ENCODE peak calls at places on chromosomes 3 and 15, in seven cellular contexts. E is astrocyte of the spinal cord, F is GM06990, B is ovary, M is GM12865, A is kidney, K is endodermal cell. T is an unnamed sample.

GRCh38 chr3:42036483-42036823 is 54.7 kb upstream of the TRAK1 start:
- DNase-seq in E (peak), F (no peak), B (no peak), M (peak), A (no peak), K (no peak), T (no peak)

GRCh38 chr3:71776543-71776942 is 8.4 kb downstream of the PROK2 start:
- DNase-seq in E (no peak), F (no peak), B (no peak), M (no peak), A (no peak), K (no peak), T (no peak)

GRCh38 chr3:112973325-112974177 is 1.4 kb downstream of the CD200R1 start:
- DNase-seq in E (no peak), F (peak), B (no peak), M (peak), A (no peak), K (no peak), T (peak)

GRCh38 chr3:144407290-144407689 is 435.7 kb downstream of the DIPK2A start:
- DNase-seq in E (no peak), F (no peak), B (no peak), M (no peak), A (no peak), K (no peak), T (no peak)

GRCh38 chr3:183975981-183976662 is 41.6 kb downstream of the ABCC5 start:
- DNase-seq in E (peak), F (no peak), B (no peak), M (no peak), A (no peak), K (no peak), T (no peak)

GRCh38 chr15:68235022-68235421 is 5.5 kb upstream of the CLN6 start:
- DNase-seq in E (no peak), F (no peak), B (no peak), M (no peak), A (no peak), K (no peak), T (no peak)

GRCh38 chr15:45378913-45379262 is 544 bp upstream of the GATM start:
- DNase-seq in E (no peak), F (no peak), B (no peak), M (no peak), A (no peak), K (no peak), T (no peak)

GRCh38 chr3:116038968-116039950 is 406.0 kb downstream of the LSAMP start:
- DNase-seq in E (no peak), F (no peak), B (no peak), M (no peak), A (no peak), K (no peak), T (no peak)

GRCh38 chr3:11718582-11719405 is 75.1 kb upstream of the VGLL4 start:
- DNase-seq in E (peak), F (peak), B (peak), M (peak), A (peak), K (peak), T (peak)

GRCh38 chr3:98359250-98359649 is 5.6 kb downstream of the OR5K4 start:
- DNase-seq in E (no peak), F (no peak), B (no peak), M (no peak), A (no peak), K (no peak), T (no peak)

GRCh38 chr3:59920801-59921200 is 871.0 kb upstream of the CFAP20DC start:
- DNase-seq in E (no peak), F (no peak), B (no peak), M (no peak), A (no peak), K (no peak), T (no peak)

GRCh38 chr3:152192050-152192449 is 76.7 kb upstream of the MBNL1 start:
- DNase-seq in E (no peak), F (no peak), B (no peak), M (no peak), A (no peak), K (no peak), T (no peak)

GRCh38 chr3:100384735-100385134 is 16.2 kb downstream of the TOMM70 start:
- DNase-seq in E (peak), F (no peak), B (no peak), M (no peak), A (no peak), K (no peak), T (no peak)

GRCh38 chr3:117628896-117629295 is 919.3 kb downstream of the TUSC7 start:
- DNase-seq in E (peak), F (no peak), B (no peak), M (no peak), A (no peak), K (no peak), T (no peak)

GRCh38 chr15:85329561-85330421 is 50.6 kb upstream of the AKAP13 start:
- DNase-seq in E (peak), F (peak), B (no peak), M (peak), A (no peak), K (no peak), T (peak)

GRCh38 chr3:13335062-13335461 is 85.1 kb downstream of the NUP210 start:
- DNase-seq in E (no peak), F (no peak), B (no peak), M (no peak), A (no peak), K (no peak), T (no peak)

GRCh38 chr3:119098620-119099222 is 47.2 kb upstream of the TEX55 start:
- DNase-seq in E (peak), F (no peak), B (no peak), M (peak), A (no peak), K (no peak), T (peak)

GRCh38 chr3:190345027-190345821 is 23.0 kb upstream of the CLDN1 start:
- DNase-seq in E (peak), F (no peak), B (peak), M (peak), A (no peak), K (no peak), T (no peak)

GRCh38 chr3:48236531-48236930 is 4.4 kb upstream of the ZNF589 start:
- DNase-seq in E (no peak), F (no peak), B (peak), M (no peak), A (no peak), K (no peak), T (no peak)

GRCh38 chr3:47413751-47414150 is 32.9 kb downstream of the PTPN23 start:
- DNase-seq in E (no peak), F (no peak), B (no peak), M (no peak), A (no peak), K (no peak), T (no peak)

GRCh38 chr3:76429536-76430177 is 610.2 kb upstream of the ROBO2 start:
- DNase-seq in E (no peak), F (no peak), B (no peak), M (no peak), A (no peak), K (no peak), T (no peak)

GRCh38 chr3:8660271-8660731 is 15.7 kb upstream of the SSUH2 start:
- DNase-seq in E (peak), F (no peak), B (no peak), M (no peak), A (no peak), K (peak), T (no peak)

GRCh38 chr3:46576-46975 is 150.0 kb upstream of the CHL1 start:
- DNase-seq in E (no peak), F (no peak), B (no peak), M (no peak), A (no peak), K (no peak), T (no peak)

GRCh38 chr15:70486451-70487379 is 276.6 kb downstream of the UACA start:
- DNase-seq in E (peak), F (peak), B (no peak), M (peak), A (no peak), K (no peak), T (peak)

GRCh38 chr3:30140356-30140755 is 466.0 kb upstream of the TGFBR2 start:
- DNase-seq in E (no peak), F (no peak), B (no peak), M (no peak), A (no peak), K (no peak), T (no peak)

GRCh38 chr3:30131171-30131570 is 475.2 kb upstream of the TGFBR2 start:
- DNase-seq in E (no peak), F (no peak), B (no peak), M (no peak), A (no peak), K (no peak), T (no peak)

GRCh38 chr3:30130391-30130790 is 476.0 kb upstream of the TGFBR2 start:
- DNase-seq in E (no peak), F (no peak), B (no peak), M (no peak), A (no peak), K (no peak), T (no peak)

GRCh38 chr3:30139283-30139682 is 467.1 kb upstream of the TGFBR2 start:
- DNase-seq in E (no peak), F (no peak), B (no peak), M (no peak), A (no peak), K (no peak), T (no peak)

DNA sequence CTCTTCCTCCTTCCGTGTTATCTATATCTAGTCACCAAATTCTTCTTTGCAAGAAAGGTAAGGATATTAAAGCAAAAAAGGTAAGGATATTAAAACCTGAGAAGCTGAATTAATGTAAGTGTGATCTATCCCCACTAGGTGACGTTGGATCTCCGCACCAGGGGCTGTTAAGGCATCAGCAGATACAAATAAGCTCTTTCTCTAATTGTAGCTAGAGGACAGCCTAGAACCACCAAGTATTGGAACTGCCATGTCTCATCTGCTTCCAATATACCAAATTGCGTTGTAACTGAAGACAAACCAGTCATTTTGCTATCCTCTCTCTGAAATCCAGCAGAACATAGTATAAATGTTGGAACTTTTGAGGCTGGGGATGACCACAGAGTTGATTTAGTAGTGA is 471.2 kb upstream of the TGFBR2 start:
- DNase-seq in E (no peak), F (no peak), B (no peak), M (peak), A (no peak), K (no peak), T (no peak)
- TF ChIP-seq CTCF in E (peak), F (no peak), B (no peak), M (no peak), A (no peak), K (peak), T (no peak)

GRCh38 chr15:35151381-35151780 is 66.3 kb upstream of the NANOGP8 start:
- DNase-seq in E (no peak), F (no peak), B (no peak), M (no peak), A (peak), K (no peak), T (no peak)

GRCh38 chr15:35151782-35152181 is 66.7 kb upstream of the NANOGP8 start:
- DNase-seq in E (no peak), F (no peak), B (no peak), M (no peak), A (no peak), K (no peak), T (no peak)
- TF ChIP-seq CTCF in E (no peak), F (no peak), B (no peak), M (no peak), A (no peak), K (no peak), T (no peak)

DNA sequence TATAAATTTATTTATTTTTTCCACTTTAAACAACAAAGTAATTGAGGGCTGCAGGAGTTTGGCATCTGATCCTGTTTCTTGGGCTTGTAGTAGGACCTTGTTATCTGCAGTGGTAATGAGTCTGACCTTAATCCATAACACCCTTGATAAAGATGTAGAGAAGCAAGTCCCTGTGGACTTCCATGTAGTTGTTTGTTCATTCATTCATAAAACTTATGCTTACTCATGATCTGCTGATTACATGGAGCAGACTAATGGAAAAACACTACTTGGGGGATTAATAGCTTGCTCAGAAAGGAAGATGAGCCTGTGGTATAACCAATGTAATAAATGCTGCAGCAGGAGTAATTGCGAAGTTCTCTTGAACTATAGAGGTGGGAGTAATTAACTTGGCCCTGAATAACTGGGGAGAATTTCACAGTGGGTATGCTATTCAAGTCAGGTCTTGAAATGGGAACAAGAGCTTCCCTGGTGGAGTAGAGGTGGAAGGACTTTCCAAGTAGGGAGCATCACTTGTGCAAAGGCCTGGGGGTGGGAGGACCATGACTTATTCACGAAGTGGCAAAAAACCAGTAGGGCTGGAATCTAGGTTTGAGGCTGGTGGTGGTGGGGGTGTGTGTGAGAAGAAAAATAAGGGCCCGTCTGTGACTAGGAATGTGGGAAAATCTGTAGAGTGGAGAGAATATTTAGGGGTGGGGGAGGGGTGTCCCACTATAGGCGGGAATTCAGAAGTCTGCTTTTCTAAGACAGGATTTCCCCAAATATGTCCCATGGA is 271.7 kb upstream of the TBL1XR1 start:
- DNase-seq in E (no peak), F (no peak), B (no peak), M (no peak), A (no peak), K (no peak), T (no peak)
- TF ChIP-seq CTCF in E (no peak), F (no peak), B (no peak), M (no peak), A (no peak), K (no peak), T (no peak)

DNA sequence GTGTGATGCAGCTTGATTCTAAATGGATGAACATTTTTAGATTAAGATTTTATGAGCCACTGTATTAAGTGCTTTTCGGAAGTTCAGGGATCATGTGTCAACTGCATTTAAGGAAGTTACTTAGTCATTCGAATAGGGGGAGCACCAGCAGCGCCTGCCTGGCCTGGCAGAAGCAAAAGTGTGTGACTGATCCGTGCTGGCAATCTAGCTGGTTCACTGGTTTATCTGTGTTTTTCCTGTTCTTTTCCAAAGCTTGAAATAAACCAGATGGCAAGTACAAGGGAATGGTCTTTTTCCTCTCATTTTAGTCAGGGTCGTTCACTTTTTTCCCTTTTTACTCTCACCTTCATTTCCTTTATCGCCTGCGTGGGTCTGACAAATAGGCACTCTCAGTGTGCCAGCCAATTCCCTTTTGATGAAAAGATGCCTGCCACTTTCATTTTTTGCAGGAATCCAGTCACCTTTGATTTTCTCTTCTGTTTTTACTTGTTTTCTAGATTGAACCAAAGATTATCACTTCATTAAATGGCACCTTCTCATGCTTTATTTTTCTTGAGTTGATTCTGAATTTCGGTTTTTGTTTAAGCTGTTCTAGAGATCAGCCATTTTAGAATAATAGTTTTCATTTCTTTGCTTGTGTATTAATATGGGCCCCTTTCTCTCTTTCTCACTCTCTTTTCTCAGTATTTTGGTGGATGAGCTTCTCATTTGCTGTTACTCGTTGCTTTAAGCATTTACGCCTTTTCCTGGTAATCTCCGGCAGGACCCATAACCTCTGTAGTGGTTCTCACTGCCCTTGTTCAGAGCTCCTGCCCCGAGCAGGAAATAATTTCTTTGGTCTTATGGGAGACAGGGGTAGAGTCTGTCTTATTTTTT is 2.8 kb downstream of the ABHD2 start:
- DNase-seq in E (peak), F (peak), B (no peak), M (peak), A (peak), K (no peak), T (peak)
- TF ChIP-seq CTCF in E (peak), F (no peak), B (no peak), M (no peak), A (no peak), K (no peak), T (no peak)